ENCODE peak calls at places on chromosomes 6 and 20, in four cellular contexts. Q, L, C and H are unnamed samples.

GRCh38 chr6:106688177-106688951 is 59.0 kb downstream of the QRSL1 start:
- DNase-seq in Q (no peak), L (peak), C (no peak), H (peak)

GRCh38 chr6:25911359-25911758 is 19.1 kb downstream of the SLC17A2 start:
- DNase-seq in Q (no peak), L (no peak), C (no peak), H (no peak)

GRCh38 chr6:44161997-44162338 is 3.3 kb downstream of the CAPN11 start:
- DNase-seq in Q (no peak), L (no peak), C (no peak), H (no peak)

GRCh38 chr6:35042451-35042850 is 98.7 kb downstream of the TCP11 start:
- DNase-seq in Q (no peak), L (no peak), C (no peak), H (no peak)

GRCh38 chr6:21075986-21076385 is 517.6 kb upstream of the SOX4 start:
- DNase-seq in Q (no peak), L (no peak), C (no peak), H (no peak)

GRCh38 chr6:43436577-43437282 is 9.4 kb downstream of the ABCC10 start:
- DNase-seq in Q (no peak), L (no peak), C (no peak), H (peak)

GRCh38 chr6:113065606-113066005 is 718.5 kb downstream of the RFPL4B start:
- DNase-seq in Q (no peak), L (no peak), C (no peak), H (no peak)

GRCh38 chr6:85449388-85449817 is 480 bp upstream of the NT5E start:
- DNase-seq in Q (no peak), L (no peak), C (no peak), H (peak)

GRCh38 chr6:54366647-54367327 is 58.5 kb downstream of the TINAG start:
- DNase-seq in Q (no peak), L (no peak), C (no peak), H (peak)

GRCh38 chr6:110738899-110739365 is 76.3 kb downstream of the CDK19 start:
- DNase-seq in Q (no peak), L (no peak), C (peak), H (peak)

GRCh38 chr6:14079433-14079832 is 38.1 kb upstream of the CD83 start:
- DNase-seq in Q (peak), L (no peak), C (no peak), H (peak)

DNA sequence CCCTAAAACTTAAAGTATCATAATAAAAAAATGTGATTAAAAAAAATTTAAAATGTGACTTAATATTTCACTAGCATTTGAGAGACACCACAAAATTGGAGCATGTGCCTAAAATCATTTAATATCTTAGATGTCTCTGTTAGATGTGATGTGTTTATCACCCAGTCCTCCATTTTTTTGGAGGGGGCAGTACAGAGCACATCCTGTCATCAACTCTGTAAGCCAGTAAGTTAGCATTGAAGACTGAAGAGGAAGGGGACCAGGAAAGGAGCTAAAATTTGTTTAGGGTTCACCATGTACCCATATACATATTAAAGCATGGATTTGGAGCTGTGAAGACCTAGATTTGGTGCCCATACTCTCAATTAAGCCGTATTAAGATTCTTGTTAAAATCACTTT is 30.7 kb upstream of the ADIG start:
- DNase-seq in Q (no peak), L (peak), C (no peak), H (no peak)
- TF ChIP-seq CTCF in Q (no peak), L (peak), C (no peak), H (no peak)

GRCh38 chr6:41757268-41757667 is 10.1 kb upstream of the PGC start:
- DNase-seq in Q (no peak), L (no peak), C (no peak), H (no peak)

GRCh38 chr6:41757931-41758640 is 10.9 kb upstream of the PGC start:
- DNase-seq in Q (no peak), L (no peak), C (no peak), H (peak)

GRCh38 chr6:41758641-41759035 is 11.4 kb upstream of the PGC start:
- DNase-seq in Q (no peak), L (no peak), C (no peak), H (no peak)

GRCh38 chr6:41759905-41760579 is 12.8 kb upstream of the PGC start:
- DNase-seq in Q (no peak), L (peak), C (no peak), H (no peak)

DNA sequence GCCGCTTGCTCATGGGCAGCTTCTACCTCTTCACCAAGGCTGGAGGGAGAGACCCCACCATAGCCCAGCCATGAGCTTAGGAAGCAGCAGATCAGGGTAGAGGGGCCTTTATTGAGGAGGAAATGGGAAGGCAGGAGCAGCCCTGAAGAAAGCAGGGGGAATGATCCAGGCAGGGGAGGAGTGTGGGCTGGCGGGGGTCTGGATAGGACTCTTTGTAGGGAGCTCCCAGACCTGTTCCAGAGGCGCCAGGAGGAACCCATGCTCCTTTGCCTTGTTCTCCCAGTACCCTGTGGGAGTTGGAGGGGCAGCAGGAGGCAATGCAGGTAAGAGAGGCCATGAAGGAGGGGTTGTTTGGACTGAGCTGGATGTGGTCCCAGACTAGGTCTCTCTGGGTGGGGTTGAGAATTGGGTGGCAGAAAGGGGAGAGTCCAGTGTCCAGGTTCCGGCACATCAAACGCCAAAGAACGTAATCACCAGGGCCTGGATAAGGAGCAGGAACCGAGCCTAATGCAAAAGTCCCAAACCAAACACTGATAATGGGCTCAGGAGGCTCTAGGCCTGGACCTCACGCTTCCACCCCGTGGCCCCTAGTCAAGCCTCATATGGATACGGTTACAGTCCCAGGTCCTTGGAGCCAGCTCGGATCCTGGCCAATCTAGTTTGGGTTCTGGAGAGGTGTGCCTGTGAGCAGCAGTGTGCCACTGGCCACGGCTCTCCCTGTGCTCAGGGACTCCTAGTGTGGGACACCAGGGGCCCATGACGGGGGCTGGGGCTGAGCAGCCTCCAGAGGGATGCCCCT is 12.1 kb upstream of the PGC start:
- DNase-seq in Q (no peak), L (no peak), C (no peak), H (no peak)
- TF ChIP-seq CTCF in Q (no peak), L (no peak), C (no peak), H (no peak)

GRCh38 chr20:51562334-51563140 is 20.0 kb upstream of the NFATC2 start:
- DNase-seq in Q (peak), L (no peak), C (no peak), H (peak)
- TF ChIP-seq CTCF in Q (peak), L (no peak), C (no peak), H (no peak)

GRCh38 chr6:68634503-68635411 is at the start of gene ADGRB3:
- DNase-seq in Q (peak), L (no peak), C (peak), H (peak)

GRCh38 chr6:68637782-68638181 is 2.7 kb downstream of the ADGRB3 start:
- DNase-seq in Q (no peak), L (no peak), C (no peak), H (no peak)

GRCh38 chr6:68635412-68635705 is 277 bp downstream of the ADGRB3 start:
- DNase-seq in Q (no peak), L (no peak), C (no peak), H (no peak)

GRCh38 chr6:68636710-68637470 is 1.8 kb downstream of the ADGRB3 start:
- DNase-seq in Q (no peak), L (no peak), C (no peak), H (no peak)

DNA sequence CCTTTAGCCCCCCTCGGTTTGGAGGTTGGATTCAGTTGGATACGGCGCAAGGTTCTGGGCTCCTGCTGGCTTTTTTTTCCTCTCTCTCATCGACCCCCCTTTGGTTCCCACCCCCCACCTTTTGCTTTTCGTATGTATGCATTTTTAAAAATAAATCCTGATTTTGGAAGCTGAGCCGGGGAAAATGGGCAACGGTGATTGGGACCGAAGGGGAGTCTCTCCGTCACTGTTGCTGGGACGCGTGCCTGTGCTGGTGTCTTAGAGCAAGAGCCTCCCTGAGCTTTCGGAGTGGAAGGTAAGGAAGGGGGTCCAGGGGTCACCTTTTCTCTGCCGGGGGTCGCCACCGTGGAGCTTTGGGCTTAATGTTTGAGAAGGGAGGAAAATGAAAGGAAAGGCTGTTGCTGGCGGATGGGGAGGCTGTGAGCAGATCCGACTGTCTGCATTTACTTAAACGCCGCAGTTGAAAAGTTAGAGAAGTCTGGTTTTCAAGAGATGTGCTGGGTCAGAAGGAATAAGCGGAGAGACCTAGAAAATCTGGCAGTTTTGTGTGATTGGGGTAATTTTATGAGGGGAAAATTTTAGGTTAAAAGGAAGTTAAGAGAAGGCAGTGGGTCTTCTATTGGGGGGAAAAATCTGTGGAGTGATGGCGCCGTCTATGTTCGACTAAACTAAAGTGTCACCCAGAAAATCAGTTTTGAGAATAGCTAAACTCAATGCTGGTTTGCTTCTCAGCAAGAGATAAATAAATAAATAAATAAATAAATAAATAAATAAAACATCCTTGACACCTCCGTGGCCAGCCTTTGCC is 828 bp downstream of the ADGRB3 start:
- DNase-seq in Q (peak), L (no peak), C (no peak), H (no peak)
- TF ChIP-seq CTCF in Q (no peak), L (no peak), C (no peak), H (no peak)

GRCh38 chr6:169231790-169232506 is 21.7 kb downstream of the THBS2 start:
- DNase-seq in Q (no peak), L (no peak), C (no peak), H (no peak)
- TF ChIP-seq CTCF in Q (no peak), L (no peak), C (no peak), H (no peak)

GRCh38 chr6:7628915-7629314 is 38.9 kb downstream of the SNRNP48 start:
- DNase-seq in Q (no peak), L (no peak), C (no peak), H (no peak)

GRCh38 chr6:7628479-7628878 is 38.5 kb downstream of the SNRNP48 start:
- DNase-seq in Q (no peak), L (no peak), C (no peak), H (no peak)

GRCh38 chr6:7629321-7629720 is 39.3 kb downstream of the SNRNP48 start:
- DNase-seq in Q (no peak), L (no peak), C (no peak), H (no peak)

GRCh38 chr6:7621761-7622160 is 31.8 kb downstream of the SNRNP48 start:
- DNase-seq in Q (no peak), L (no peak), C (no peak), H (no peak)

GRCh38 chr6:7624781-7625710 is 35.0 kb downstream of the SNRNP48 start:
- DNase-seq in Q (no peak), L (no peak), C (peak), H (no peak)
- TF ChIP-seq CTCF in Q (no peak), L (no peak), C (no peak), H (no peak)

DNA sequence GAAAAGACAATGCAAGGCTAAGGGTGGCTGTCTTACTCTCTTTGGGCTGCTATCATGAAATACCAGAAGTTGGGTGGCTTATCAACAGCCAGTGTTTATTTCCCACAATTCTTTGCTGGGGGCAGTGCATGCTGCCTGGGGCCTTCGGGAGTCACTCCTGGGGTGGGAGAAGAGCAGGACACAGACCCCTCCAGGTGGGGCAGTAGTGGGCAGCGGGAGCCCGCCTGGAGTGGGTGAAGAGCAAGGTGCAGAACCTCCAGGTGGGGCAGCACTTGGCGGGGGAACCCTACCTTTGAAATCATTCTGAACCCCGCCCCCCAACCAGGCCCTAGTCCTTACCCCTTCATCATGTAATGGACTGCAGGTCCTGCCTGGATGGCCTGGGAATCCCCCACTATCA is 69.6 kb upstream of the THBS2 start:
- DNase-seq in Q (no peak), L (no peak), C (no peak), H (no peak)
- TF ChIP-seq CTCF in Q (no peak), L (no peak), C (no peak), H (no peak)